ENCODE peak calls at places on chromosome 1, in five cellular contexts. F is BE2C; A is activated CD8-positive, alpha-beta memory T cell treated with anti-CD3 and anti-CD28 coated beads for 4 hours; M is OCI-LY7; R is GDM1. O is an unnamed sample.

GRCh38 chr1:239976130-239976968 is 115.3 kb upstream of the FMN2 start:
- DNase-seq in R (no peak), F (peak; percentile 68), M (peak; percentile 55), A (peak; percentile 15), O (peak; percentile 81)

GRCh38 chr1:226588484-226588883 is 39.9 kb downstream of the STUM start:
- DNase-seq in M (no peak), A (no peak), F (no peak), R (no peak), O (no peak)

GRCh38 chr1:228964178-228964819 is 229.0 kb downstream of the RHOU start:
- DNase-seq in M (no peak), A (no peak), R (no peak), F (no peak), O (no peak)

GRCh38 chr1:225750865-225751824 is 26.5 kb upstream of the SRP9 start:
- DNase-seq in A (no peak), R (no peak), M (no peak), F (no peak), O (no peak)

GRCh38 chr1:204837440-204838084 is 33.1 kb upstream of the NFASC start:
- DNase-seq in A (no peak), R (no peak), F (no peak), M (peak; percentile 35), O (no peak)

GRCh38 chr1:9118186-9118585 is 10.7 kb downstream of the GPR157 start:
- DNase-seq in F (no peak), A (no peak), M (no peak), R (no peak), O (no peak)

GRCh38 chr1:231337043-231337471 is 595 bp downstream of the EXOC8 start:
- DNase-seq in A (peak; percentile 16), F (no peak), R (no peak), M (no peak), O (no peak)

GRCh38 chr1:24724345-24725208 is 20.7 kb upstream of the CLIC4 start:
- DNase-seq in R (no peak), F (no peak), M (no peak), A (no peak), O (no peak)

GRCh38 chr1:40020447-40021085 is 20.0 kb upstream of the CAP1 start:
- DNase-seq in A (no peak), R (no peak), M (no peak), F (no peak), O (no peak)

GRCh38 chr1:62782197-62782886 is 1.6 kb upstream of the ATG4C start:
- DNase-seq in M (no peak), R (no peak), F (no peak), A (no peak), O (no peak)

GRCh38 chr1:224580006-224580405 is 36.1 kb upstream of the CNIH3 start:
- DNase-seq in R (no peak), A (no peak), F (no peak), M (no peak), O (no peak)

GRCh38 chr1:53587252-53587992 is 128.2 kb downstream of the DMRTB1 start:
- DNase-seq in A (no peak), F (no peak), M (no peak), R (no peak), O (no peak)

GRCh38 chr1:7008331-7008730 is 223.1 kb downstream of the CAMTA1 start:
- DNase-seq in M (no peak), F (no peak), R (no peak), A (no peak), O (no peak)

GRCh38 chr1:87206444-87206843 is 122.2 kb upstream of the LMO4 start:
- DNase-seq in A (no peak), M (no peak), F (no peak), R (no peak), O (no peak)

GRCh38 chr1:189962171-189962570 is 515.5 kb downstream of the BRINP3 start:
- DNase-seq in R (no peak), A (no peak), M (no peak), F (no peak), O (no peak)

GRCh38 chr1:43931711-43932660 is 1.6 kb upstream of the ARTN start:
- DNase-seq in A (no peak), F (no peak), M (no peak), R (no peak), O (no peak)

GRCh38 chr1:26541816-26542711 is 12.5 kb downstream of the RPS6KA1 start:
- DNase-seq in A (peak; percentile 63), R (peak; percentile 100), M (peak; percentile 95), F (peak; percentile 67), O (peak; percentile 54)

GRCh38 chr1:197440730-197441129 is 172.7 kb downstream of the CRB1 start:
- DNase-seq in A (no peak), R (no peak), F (no peak), M (no peak), O (no peak)

GRCh38 chr1:98101364-98101763 is 180.5 kb upstream of the DPYD start:
- DNase-seq in M (no peak), R (no peak), A (no peak), F (no peak), O (no peak)

GRCh38 chr1:17755120-17755519 is at the start of gene ACTL8:
- DNase-seq in R (no peak), F (peak; percentile 28), A (no peak), M (peak; percentile 6), O (no peak)